ENCODE peak calls at places on chromosomes 3 and 15, in four cellular contexts. One of them, this sample, is unnamed.

GRCh38 chr3:147008886-147009285 is 397.5 kb downstream of the ZIC4 start:
- DNase-seq in K562: no peak
- DNase-seq in GM12878: no peak
- DNase-seq in HepG2: no peak
- DNase-seq in this sample: no peak

GRCh38 chr3:40012381-40012780 is 203.0 kb downstream of the MYRIP start:
- DNase-seq in K562: no peak
- DNase-seq in GM12878: no peak
- DNase-seq in HepG2: no peak
- DNase-seq in this sample: no peak

GRCh38 chr3:42165211-42165610 is 74.1 kb downstream of the TRAK1 start:
- DNase-seq in K562: no peak
- DNase-seq in GM12878: no peak
- DNase-seq in HepG2: no peak
- DNase-seq in this sample: peak

GRCh38 chr15:49990835-49991540 is 128.0 kb downstream of the ATP8B4 start:
- DNase-seq in K562: no peak
- DNase-seq in GM12878: no peak
- DNase-seq in HepG2: no peak
- DNase-seq in this sample: no peak

GRCh38 chr15:65400760-65401606 is 21.8 kb downstream of the IGDCC4 start:
- DNase-seq in K562: peak
- DNase-seq in GM12878: no peak
- DNase-seq in HepG2: peak
- DNase-seq in this sample: peak

GRCh38 chr3:187101184-187102072 is 37.9 kb downstream of the RPL39L start:
- DNase-seq in K562: peak
- DNase-seq in GM12878: no peak
- DNase-seq in HepG2: peak
- DNase-seq in this sample: peak

GRCh38 chr15:90893175-90894090 is 9.1 kb downstream of the FES start:
- DNase-seq in K562: no peak
- DNase-seq in GM12878: no peak
- DNase-seq in HepG2: peak
- DNase-seq in this sample: peak

GRCh38 chr3:30480587-30480986 is 125.8 kb upstream of the TGFBR2 start:
- DNase-seq in K562: no peak
- DNase-seq in GM12878: no peak
- DNase-seq in HepG2: no peak
- DNase-seq in this sample: no peak

GRCh38 chr3:152097770-152098169 is 171.0 kb upstream of the MBNL1 start:
- DNase-seq in K562: no peak
- DNase-seq in GM12878: no peak
- DNase-seq in HepG2: no peak
- DNase-seq in this sample: no peak

GRCh38 chr15:67180514-67181191 is 73.8 kb downstream of the AAGAB start:
- DNase-seq in K562: no peak
- DNase-seq in GM12878: no peak
- DNase-seq in HepG2: no peak
- DNase-seq in this sample: peak

GRCh38 chr3:187738400-187739124 is 6.7 kb downstream of the BCL6 start:
- DNase-seq in K562: peak
- DNase-seq in GM12878: no peak
- DNase-seq in HepG2: peak
- DNase-seq in this sample: peak

GRCh38 chr3:177905895-177906511 is 630.2 kb upstream of the KCNMB2 start:
- DNase-seq in K562: no peak
- DNase-seq in GM12878: no peak
- DNase-seq in HepG2: no peak
- DNase-seq in this sample: no peak

GRCh38 chr15:72193781-72194396 is 3.7 kb downstream of the GRAMD2A start:
- DNase-seq in K562: no peak
- DNase-seq in GM12878: no peak
- DNase-seq in HepG2: no peak
- DNase-seq in this sample: no peak

GRCh38 chr15:63277044-63277892 is at the start of gene APH1B:
- DNase-seq in K562: peak
- DNase-seq in GM12878: no peak
- DNase-seq in HepG2: peak
- DNase-seq in this sample: peak

GRCh38 chr3:38738630-38739395 is 77.2 kb downstream of the SCN10A start:
- DNase-seq in K562: peak
- DNase-seq in GM12878: no peak
- DNase-seq in HepG2: peak
- DNase-seq in this sample: peak

DNA sequence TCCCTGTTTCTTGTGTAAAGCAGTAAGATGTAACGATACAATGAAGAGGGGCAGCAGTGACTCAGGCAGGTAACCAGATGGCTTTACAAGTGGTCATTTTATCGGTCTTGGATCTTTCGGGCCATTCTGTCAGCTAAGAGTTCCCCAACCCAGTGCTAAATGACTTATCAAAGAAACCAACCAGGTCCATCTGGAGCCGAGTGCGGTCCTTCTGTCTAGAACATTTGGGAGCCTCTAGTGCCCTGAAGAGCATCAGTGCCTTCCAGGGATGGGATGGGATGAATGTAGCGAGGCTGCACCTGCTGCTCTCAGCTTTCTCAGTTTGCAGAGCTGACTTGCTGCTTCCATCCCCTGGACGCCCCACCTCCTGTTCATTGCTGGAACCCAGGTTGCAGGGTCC is 131.7 kb upstream of the AGBL1 start:
- DNase-seq in K562: no peak
- DNase-seq in GM12878: no peak
- DNase-seq in HepG2: no peak
- DNase-seq in this sample: no peak
- H3K9ac ChIP-seq in K562: no peak
- H3K9ac ChIP-seq in GM12878: no peak
- H3K9ac ChIP-seq in HepG2: no peak
- H3K9ac ChIP-seq in this sample: no peak

GRCh38 chr3:155643581-155644165 is 101.2 kb downstream of the PLCH1 start:
- DNase-seq in K562: no peak
- DNase-seq in GM12878: no peak
- DNase-seq in HepG2: no peak
- DNase-seq in this sample: no peak

GRCh38 chr3:155646554-155647189 is 98.2 kb downstream of the PLCH1 start:
- DNase-seq in K562: no peak
- DNase-seq in GM12878: no peak
- DNase-seq in HepG2: peak
- DNase-seq in this sample: no peak

GRCh38 chr3:155647988-155648591 is 96.8 kb downstream of the PLCH1 start:
- DNase-seq in K562: no peak
- DNase-seq in GM12878: no peak
- DNase-seq in HepG2: no peak
- DNase-seq in this sample: no peak

GRCh38 chr3:155647196-155647595 is 97.7 kb downstream of the PLCH1 start:
- DNase-seq in K562: no peak
- DNase-seq in GM12878: no peak
- DNase-seq in HepG2: no peak
- DNase-seq in this sample: no peak

DNA sequence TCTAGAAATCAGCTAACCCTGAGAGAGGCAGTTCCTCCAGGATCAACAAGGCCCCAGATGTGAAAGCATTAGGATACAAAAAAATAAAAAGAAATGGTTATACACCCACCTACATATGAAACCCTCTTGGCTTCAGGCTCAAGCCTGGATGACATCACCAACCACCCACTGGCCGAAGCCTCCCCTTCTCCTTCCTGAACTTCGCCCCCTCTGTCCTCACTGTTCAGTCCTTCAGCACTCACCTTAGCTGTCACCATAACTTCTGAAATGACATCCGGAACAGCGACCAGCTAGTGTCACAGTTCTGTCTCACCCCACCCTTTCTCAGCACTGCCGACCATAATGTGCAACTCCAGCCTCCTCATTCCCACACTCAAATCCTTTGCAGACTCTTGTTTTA is 98.7 kb downstream of the PLCH1 start:
- DNase-seq in K562: no peak
- DNase-seq in GM12878: no peak
- DNase-seq in HepG2: peak
- DNase-seq in this sample: no peak
- TF ChIP-seq NFIC in K562: no peak
- TF ChIP-seq NFIC in GM12878: no peak
- TF ChIP-seq NFIC in HepG2: no peak
- TF ChIP-seq NFIC in this sample: no peak

DNA sequence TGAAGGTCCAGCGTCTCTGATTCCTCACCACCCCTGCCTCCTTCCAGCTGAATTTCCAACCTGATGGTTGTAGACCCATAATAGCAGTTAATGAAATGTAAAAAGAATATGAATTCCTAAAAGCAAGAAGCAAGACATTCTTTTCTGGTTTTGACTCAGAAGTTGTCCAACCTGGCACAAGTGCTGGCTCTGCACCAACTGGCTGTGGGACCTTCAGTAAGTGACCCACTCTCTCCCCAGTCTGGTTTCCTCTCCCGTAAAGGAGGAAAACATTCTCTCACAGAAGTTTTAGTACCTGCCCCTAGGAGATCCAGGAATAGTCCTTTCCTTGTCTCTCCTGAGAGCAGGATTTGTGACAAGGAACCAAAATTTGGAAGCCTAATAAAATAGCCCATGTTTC is 236.9 kb upstream of the TRIM42 start:
- DNase-seq in K562: no peak
- DNase-seq in GM12878: no peak
- DNase-seq in HepG2: no peak
- DNase-seq in this sample: no peak
- H3K9ac ChIP-seq in K562: no peak
- H3K9ac ChIP-seq in GM12878: no peak
- H3K9ac ChIP-seq in HepG2: no peak
- H3K9ac ChIP-seq in this sample: no peak

DNA sequence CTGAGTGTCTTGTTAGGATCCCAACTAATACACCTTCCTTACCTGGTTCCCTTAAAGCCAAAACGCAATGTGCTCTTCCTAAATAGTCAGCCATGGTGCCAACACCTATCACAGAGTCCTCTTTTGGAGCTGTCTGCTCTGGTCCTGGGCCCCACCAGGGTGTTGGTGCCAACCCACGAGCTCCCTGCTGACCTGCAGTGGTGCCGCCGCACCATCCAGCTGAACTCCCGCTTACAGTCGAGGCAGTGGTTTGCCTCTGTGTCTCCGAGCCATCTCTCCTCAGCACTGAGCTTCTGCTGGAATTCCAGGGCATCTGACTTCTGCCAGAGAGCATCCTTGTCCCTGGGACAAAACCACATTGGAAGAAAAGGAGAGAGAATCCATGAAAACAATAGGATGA is 15.9 kb downstream of the CXCR6 start:
- DNase-seq in K562: no peak
- DNase-seq in GM12878: no peak
- DNase-seq in HepG2: no peak
- DNase-seq in this sample: no peak
- TF ChIP-seq NFIC in K562: no peak
- TF ChIP-seq NFIC in GM12878: no peak
- TF ChIP-seq NFIC in HepG2: no peak
- TF ChIP-seq NFIC in this sample: no peak

GRCh38 chr3:157541506-157542236 is 38.5 kb upstream of the VEPH1 start:
- DNase-seq in K562: no peak
- DNase-seq in GM12878: no peak
- DNase-seq in HepG2: no peak
- DNase-seq in this sample: no peak

GRCh38 chr3:157540656-157541055 is 37.4 kb upstream of the VEPH1 start:
- DNase-seq in K562: no peak
- DNase-seq in GM12878: no peak
- DNase-seq in HepG2: no peak
- DNase-seq in this sample: no peak

GRCh38 chr3:157544501-157545139 is 41.4 kb upstream of the VEPH1 start:
- DNase-seq in K562: no peak
- DNase-seq in GM12878: no peak
- DNase-seq in HepG2: no peak
- DNase-seq in this sample: no peak

GRCh38 chr3:157542711-157543485 is 39.7 kb upstream of the VEPH1 start:
- DNase-seq in K562: no peak
- DNase-seq in GM12878: no peak
- DNase-seq in HepG2: no peak
- DNase-seq in this sample: peak

GRCh38 chr3:157543491-157544035 is 40.3 kb upstream of the VEPH1 start:
- DNase-seq in K562: no peak
- DNase-seq in GM12878: no peak
- DNase-seq in HepG2: no peak
- DNase-seq in this sample: no peak
- H3K9ac ChIP-seq in K562: no peak
- H3K9ac ChIP-seq in GM12878: no peak
- H3K9ac ChIP-seq in HepG2: no peak
- H3K9ac ChIP-seq in this sample: peak